ENCODE peak calls at places on chromosomes 11 and 22, in nine cellular contexts. X is lower lobe of right lung; L is IMR-90; C is aorta; I is mesendoderm; Y is heart left ventricle; P is A549; N is upper lobe of right lung; A is CD8-positive, alpha-beta T cell. V is an unnamed sample.

GRCh38 chr11:65773784-65774411 is 6.9 kb downstream of the AP5B1 start:
- DNase-seq in I (no peak), X (no peak), A (no peak), Y (no peak), N (peak; percentile 42), C (no peak), L (no peak), P (no peak), V (no peak)

GRCh38 chr11:63567044-63567840 is 4.1 kb upstream of the PLAAT2 start:
- DNase-seq in N (no peak), Y (peak; percentile 41), I (peak; percentile 89), L (peak; percentile 88), A (peak; percentile 52), C (no peak), X (no peak), P (peak; percentile 66), V (peak; percentile 83)

GRCh38 chr11:693887-694562 is 997 bp downstream of the DEAF1 start:
- DNase-seq in Y (no peak), P (no peak), I (no peak), X (peak; percentile 69), N (peak; percentile 73), C (no peak), L (no peak), A (no peak), V (no peak)

GRCh38 chr11:35165416-35166368 is 26.7 kb downstream of the CD44 start:
- DNase-seq in A (peak; percentile 81), Y (peak; percentile 37), N (no peak), P (no peak), L (peak; percentile 50), X (no peak), C (peak; percentile 71), I (no peak), V (peak; percentile 98)

GRCh38 chr11:63869686-63870085 is 30.8 kb downstream of the MARK2 start:
- DNase-seq in L (no peak), N (no peak), C (no peak), Y (no peak), I (no peak), P (no peak), X (no peak), A (peak; percentile 40), V (peak; percentile 46)

GRCh38 chr11:118488480-118489109 is 38.7 kb upstream of the TTC36 start:
- DNase-seq in P (peak; percentile 41), N (no peak), C (peak; percentile 68), A (peak; percentile 81), I (peak; percentile 84), X (peak; percentile 53), Y (peak; percentile 68), L (peak; percentile 83), V (peak; percentile 87)

GRCh38 chr11:57406337-57406904 is 16.0 kb upstream of the PRG2 start:
- DNase-seq in N (no peak), P (no peak), Y (peak; percentile 34), X (no peak), I (no peak), C (peak; percentile 55), L (peak; percentile 39), A (no peak), V (no peak)

GRCh38 chr11:62044639-62045121 is 77.2 kb upstream of the FTH1 start:
- DNase-seq in X (no peak), Y (no peak), L (no peak), C (no peak), A (no peak), P (no peak), N (no peak), I (no peak), V (no peak)

GRCh38 chr11:126355324-126355925 is at the start of gene ST3GAL4:
- DNase-seq in N (peak; percentile 88), A (peak; percentile 54), Y (peak; percentile 91), X (peak; percentile 84), L (peak; percentile 52), I (peak; percentile 91), C (peak; percentile 90), P (peak; percentile 74), V (peak; percentile 38)

GRCh38 chr11:126355926-126356897 is 726 bp downstream of the ST3GAL4 start:
- DNase-seq in I (peak; percentile 51), A (no peak), C (peak; percentile 71), P (no peak), L (no peak), X (peak; percentile 66), N (peak; percentile 80), Y (no peak), V (no peak)

GRCh38 chr11:126352934-126353801 is 2.3 kb upstream of the ST3GAL4 start:
- DNase-seq in C (no peak), N (no peak), A (no peak), L (peak; percentile 75), Y (no peak), P (no peak), X (no peak), I (peak; percentile 88), V (no peak)

GRCh38 chr11:126357055-126357962 is 1.8 kb downstream of the ST3GAL4 start:
- DNase-seq in I (no peak), P (no peak), A (no peak), Y (no peak), L (no peak), N (peak; percentile 62), X (no peak), C (peak; percentile 44), V (no peak)

DNA sequence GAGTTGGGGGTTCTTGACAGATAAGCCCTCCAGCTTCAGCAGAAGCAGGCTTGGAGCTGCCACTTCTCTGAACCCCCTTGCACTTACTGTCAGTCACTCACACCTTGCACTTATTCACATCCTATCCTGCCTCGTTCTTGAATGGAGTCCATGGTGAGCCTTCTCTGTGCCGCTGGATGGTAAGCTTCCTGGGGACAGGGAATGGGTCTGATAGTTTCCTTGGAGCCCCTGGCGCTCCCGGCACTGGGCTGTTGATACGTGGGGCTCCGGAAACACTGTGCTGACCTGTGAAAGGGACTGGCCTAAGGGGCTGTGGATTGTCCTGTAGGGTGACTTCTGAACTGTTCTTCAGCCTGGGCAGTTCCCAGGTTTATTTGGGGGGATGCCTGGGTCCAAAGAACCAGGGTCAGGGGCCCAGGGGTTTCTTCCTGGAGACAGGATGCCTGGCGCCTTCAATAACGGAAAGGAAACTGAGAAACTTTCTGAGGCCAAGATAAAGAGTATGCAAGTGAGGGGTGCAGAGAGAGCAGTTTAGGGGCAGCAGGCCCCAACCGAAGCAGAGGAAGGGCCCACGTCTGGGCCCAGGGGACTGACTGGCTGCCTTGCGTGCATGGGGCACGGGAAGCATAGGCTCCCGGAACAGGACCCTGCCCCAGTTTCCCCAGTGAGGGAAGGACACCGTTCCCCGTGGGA is 709 bp upstream of the ST3GAL4 start:
- DNase-seq in C (peak; percentile 7), X (no peak), Y (no peak), P (no peak), A (no peak), N (peak; percentile 38), I (peak; percentile 35), L (no peak), V (no peak)
- H3K4me1 ChIP-seq in C (no peaks in the 10 kb centered on the region), X (peaks cover 73% of the 10 kb centered on the region), Y (peaks cover 43% of the 10 kb centered on the region), P (peaks cover 54% of the 10 kb centered on the region), A (peaks cover 16% of the 10 kb centered on the region), N (peaks cover 57% of the 10 kb centered on the region), I (peaks cover 12% of the 10 kb centered on the region), L (peaks cover 22% of the 10 kb centered on the region), V (peaks cover 18% of the 10 kb centered on the region)

DNA sequence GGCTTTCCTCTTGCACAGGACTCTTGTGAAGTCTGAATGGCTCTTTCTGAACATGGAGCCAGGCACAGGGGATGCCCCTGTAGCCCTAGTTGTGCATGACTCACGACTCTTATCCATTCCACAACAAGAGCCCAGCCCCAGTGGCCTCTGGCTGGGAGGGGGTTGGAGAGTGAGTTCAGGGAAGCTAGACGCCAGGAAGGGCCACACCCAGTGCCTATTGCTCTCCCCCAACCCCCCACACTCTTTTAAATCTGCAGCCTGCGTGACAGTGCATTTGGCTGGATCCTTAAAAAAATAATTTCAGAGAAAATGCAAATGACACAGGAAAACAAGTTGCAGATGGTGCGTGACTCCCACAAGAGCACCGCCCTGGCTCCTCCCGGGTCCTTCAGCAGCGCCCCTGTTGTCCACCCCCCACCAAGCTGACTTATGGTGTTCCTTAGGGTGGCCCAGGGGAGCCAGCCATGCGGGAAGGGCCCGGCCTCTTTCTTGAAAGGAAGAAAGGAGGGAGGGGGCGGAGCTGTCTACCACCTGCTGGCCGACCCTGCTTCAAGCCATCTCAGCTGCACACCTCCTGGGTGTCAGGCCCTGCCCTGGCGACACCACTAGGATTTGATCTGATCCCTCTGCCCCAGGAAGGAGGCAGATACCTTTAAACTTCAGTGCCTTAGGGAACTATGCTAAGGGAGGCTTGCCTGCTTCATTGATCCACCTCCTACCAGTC is 74.7 kb downstream of the MN1 start:
- DNase-seq in I (peak; percentile 71), N (peak; percentile 67), A (no peak), P (peak; percentile 52), X (peak; percentile 54), L (peak; percentile 34), Y (peak; percentile 62), C (peak; percentile 81), V (no peak)
- H3K27ac ChIP-seq in I (no peak overlapping the region), N (peak overlapping the region; percentile 83), A (no peak overlapping the region), P (peak overlapping the region; percentile 82), X (peak overlapping the region; percentile 77), L (peak overlapping the region; percentile 27), Y (peak overlapping the region; percentile 82), C (no peak overlapping the region), V (no peak overlapping the region)

DNA sequence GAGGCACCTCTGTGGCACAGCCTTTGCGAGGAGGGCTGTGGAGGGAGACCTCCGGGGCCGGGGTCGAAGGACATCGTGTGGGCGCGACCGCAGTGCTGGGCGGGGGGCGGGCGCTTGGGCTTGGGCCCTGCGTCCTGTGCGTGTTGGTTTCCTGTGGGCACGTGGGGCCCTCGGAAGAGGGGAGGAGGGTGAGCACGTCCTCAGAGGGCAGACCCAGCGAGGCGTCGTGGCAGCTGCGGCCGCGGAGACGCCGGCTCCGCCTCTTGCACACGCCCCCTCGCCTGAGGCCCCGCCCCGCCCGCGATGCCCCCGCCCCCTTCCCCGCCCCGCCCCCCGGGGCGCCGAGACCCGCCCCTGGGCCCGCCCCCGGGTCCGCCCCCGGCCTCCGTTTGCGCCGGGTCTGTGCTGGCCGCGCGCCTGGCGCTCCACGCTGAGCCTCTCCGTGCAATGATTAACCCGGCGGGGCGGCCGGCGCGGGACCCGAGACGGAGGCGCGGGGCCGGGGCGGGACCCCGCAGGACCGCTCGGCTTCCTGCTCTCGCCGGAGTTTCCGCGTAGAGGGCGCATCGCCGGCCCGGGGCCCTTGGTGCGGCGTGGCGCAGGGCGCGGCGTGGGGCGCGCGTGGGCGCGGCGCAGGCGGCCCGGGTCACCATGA is at the start of gene PRR5:
- DNase-seq in X (peak; percentile 89), P (peak; percentile 33), L (peak; percentile 91), C (peak; percentile 87), Y (peak; percentile 77), A (peak; percentile 76), I (peak; percentile 74), N (peak; percentile 90), V (peak; percentile 94)
- H3K4me1 ChIP-seq in X (peaks cover 33% of the 10 kb centered on the region), P (peaks cover 13% of the 10 kb centered on the region), L (peaks cover 38% of the 10 kb centered on the region), C (no peaks in the 10 kb centered on the region), Y (peaks cover 15% of the 10 kb centered on the region), A (peaks cover 50% of the 10 kb centered on the region), I (peaks cover 2% of the 10 kb centered on the region), N (peaks cover 29% of the 10 kb centered on the region), V (peaks cover 31% of the 10 kb centered on the region)

GRCh38 chr11:33893711-33894401 is 2.0 kb upstream of the LMO2 start:
- DNase-seq in A (peak; percentile 66), X (no peak), N (no peak), C (no peak), I (no peak), L (no peak), P (no peak), Y (no peak), V (peak; percentile 26)

GRCh38 chr11:33895752-33896137 is 3.9 kb upstream of the LMO2 start:
- DNase-seq in I (peak; percentile 81), C (no peak), L (no peak), X (no peak), Y (no peak), A (no peak), N (no peak), P (no peak), V (no peak)

GRCh38 chr11:33891714-33892327 is at the start of gene LMO2:
- DNase-seq in Y (no peak), L (no peak), I (no peak), X (no peak), N (no peak), C (no peak), P (no peak), A (no peak), V (no peak)

GRCh38 chr11:33894402-33894754 is 2.5 kb upstream of the LMO2 start:
- DNase-seq in A (no peak), L (no peak), P (no peak), Y (no peak), N (no peak), X (no peak), C (no peak), I (no peak), V (no peak)

GRCh38 chr11:33892906-33893594 is 1.2 kb upstream of the LMO2 start:
- DNase-seq in X (no peak), A (no peak), I (no peak), Y (no peak), N (no peak), L (no peak), P (no peak), C (no peak), V (no peak)
- H3K27ac ChIP-seq in X (peak overlapping the region; percentile 56), A (peak overlapping the region; percentile 0), I (no peak overlapping the region), Y (peak overlapping the region; percentile 85), N (peak overlapping the region; percentile 58), L (no peak overlapping the region), P (no peak overlapping the region), C (no peak overlapping the region), V (no peak overlapping the region)

V was measured in CD4-positive, CD25-positive, alpha-beta regulatory T cell.